ENCODE peak calls at places on chromosomes 6 and 20, in four cellular contexts. P is A549, F is HepG2, Y is K562. H is an unnamed sample.

GRCh38 chr6:27250955-27251671 is 3.6 kb downstream of the PRSS16 start:
- DNase-seq in Y (peak), F (no peak), P (peak), H (peak)

GRCh38 chr6:14784596-14785360 is 461.1 kb upstream of the JARID2 start:
- DNase-seq in F (no peak), Y (no peak), P (no peak), H (peak)

GRCh38 chr20:64153410-64153809 is 10.8 kb upstream of the MYT1 start:
- DNase-seq in Y (no peak), P (no peak), F (no peak), H (no peak)

GRCh38 chr6:11094411-11094851 is 797 bp downstream of the SMIM13 start:
- DNase-seq in P (peak), Y (peak), F (peak), H (peak)

GRCh38 chr20:14617123-14617522 is 279.7 kb upstream of the FLRT3 start:
- DNase-seq in Y (no peak), F (no peak), P (peak), H (no peak)

GRCh38 chr6:146905313-146905712 is 298.9 kb upstream of the STXBP5 start:
- DNase-seq in P (peak), Y (no peak), F (peak), H (no peak)

GRCh38 chr20:59566631-59567524 is 37.5 kb upstream of the PHACTR3 start:
- DNase-seq in F (no peak), Y (no peak), P (no peak), H (no peak)

GRCh38 chr6:14046476-14047068 is 71.0 kb upstream of the CD83 start:
- DNase-seq in P (peak), F (peak), Y (peak), H (peak)

GRCh38 chr20:47276251-47276650 is 80.2 kb downstream of the ZMYND8 start:
- DNase-seq in F (no peak), Y (no peak), P (no peak), H (no peak)

GRCh38 chr20:47272893-47273590 is 83.5 kb downstream of the ZMYND8 start:
- DNase-seq in P (peak), F (peak), Y (peak), H (peak)

GRCh38 chr20:47275548-47275947 is 81.0 kb downstream of the ZMYND8 start:
- DNase-seq in F (no peak), P (no peak), Y (no peak), H (no peak)

GRCh38 chr20:47273591-47274235 is 82.8 kb downstream of the ZMYND8 start:
- DNase-seq in F (no peak), P (peak), Y (no peak), H (no peak)

DNA sequence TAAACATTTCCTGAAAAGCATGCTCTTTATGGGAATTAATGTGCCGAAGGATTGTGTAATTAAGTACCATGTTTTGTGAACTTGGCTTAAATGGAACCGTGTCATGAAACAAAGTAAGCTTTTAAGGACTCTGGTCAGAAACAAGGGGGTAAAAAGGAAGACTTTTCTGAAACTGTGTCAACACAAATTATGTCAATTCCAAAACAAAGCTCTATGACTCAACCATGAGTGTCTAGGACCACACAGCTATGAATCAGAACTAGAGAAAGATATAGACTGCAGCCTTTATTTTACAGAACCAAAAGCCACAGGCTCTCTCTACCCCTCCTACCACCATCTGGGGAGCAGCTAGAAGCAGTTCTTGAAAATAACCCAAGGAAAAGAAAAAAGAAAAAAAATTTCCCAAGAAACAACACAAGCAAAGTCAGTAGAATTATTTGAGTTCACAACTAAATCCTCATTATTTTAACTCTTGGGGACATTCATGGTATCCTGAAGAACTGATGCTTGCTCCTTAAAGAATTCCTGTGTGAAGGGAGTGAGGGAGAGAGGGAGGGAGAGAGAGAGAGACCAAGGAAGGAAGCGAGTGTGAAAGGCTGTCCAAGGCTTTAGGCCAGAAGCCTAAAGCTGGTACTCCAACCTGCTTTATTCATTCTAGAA is 81.9 kb downstream of the ZMYND8 start:
- DNase-seq in Y (peak), F (peak), P (peak), H (no peak)
- TF ChIP-seq NR3C1 in Y (no peak), F (no peak), P (no peak), H (no peak)

DNA sequence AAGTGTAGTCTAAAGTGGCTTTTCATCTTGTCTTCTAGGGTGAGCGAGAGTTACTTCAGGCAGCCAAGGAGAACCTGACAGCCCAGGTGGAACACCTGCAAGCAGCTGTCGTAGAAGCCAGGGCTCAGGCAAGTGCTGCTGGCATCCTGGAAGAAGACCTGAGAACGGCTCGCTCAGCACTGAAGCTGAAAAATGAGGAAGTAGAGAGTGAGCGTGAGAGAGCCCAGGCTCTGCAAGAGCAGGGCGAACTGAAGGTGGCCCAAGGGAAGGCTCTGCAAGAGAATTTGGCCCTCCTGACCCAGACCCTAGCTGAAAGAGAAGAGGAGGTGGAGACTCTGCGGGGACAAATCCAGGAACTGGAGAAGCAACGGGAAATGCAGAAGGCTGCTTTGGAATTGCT is 27.1 kb downstream of the C20orf173 start:
- DNase-seq in F (no peak), P (no peak), Y (no peak), H (no peak)
- TF ChIP-seq NR3C1 in F (no peak), P (no peak), Y (no peak), H (no peak)

DNA sequence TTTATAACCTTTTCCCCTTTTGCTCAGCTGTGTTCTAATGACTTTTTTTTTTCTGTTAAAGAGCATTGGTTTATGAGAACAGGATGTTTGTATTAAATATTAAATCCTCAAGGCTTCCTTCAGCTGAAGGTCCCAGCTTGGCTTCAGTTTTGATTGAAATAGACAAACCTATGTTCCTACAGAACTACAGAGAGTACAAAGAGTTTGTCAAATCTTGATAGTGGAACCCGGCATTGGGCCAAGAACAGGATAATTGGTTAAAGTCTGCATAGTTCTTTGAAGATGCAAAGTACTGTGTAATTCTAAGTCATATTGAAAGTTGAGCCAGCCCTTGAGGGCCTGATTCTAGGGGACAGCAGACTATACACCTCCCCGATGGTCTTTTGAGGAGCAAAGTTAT is 255.2 kb upstream of the JAG1 start:
- DNase-seq in Y (no peak), P (no peak), F (no peak), H (no peak)
- TF ChIP-seq NR3C1 in Y (no peak), P (no peak), F (no peak), H (no peak)

GRCh38 chr6:155402656-155403304 is 52.9 kb downstream of the NOX3 start:
- DNase-seq in Y (no peak), F (peak), P (no peak), H (no peak)
- TF ChIP-seq NR3C1 in Y (no peak), F (no peak), P (no peak), H (no peak)

GRCh38 chr6:145727817-145728388 is 7.4 kb downstream of the EPM2A start:
- DNase-seq in P (no peak), F (no peak), Y (no peak), H (no peak)
- TF ChIP-seq NR3C1 in P (no peak), F (no peak), Y (no peak), H (no peak)